ENCODE peak calls at places on chromosome 21, in five cellular contexts. T, F, W, Z and I are unnamed samples.

GRCh38 chr21:34536820-34537219 is 24.8 kb upstream of the KCNE1 start:
- DNase-seq in W (no peak), T (no peak), F (no peak), Z (no peak), I (no peak)

GRCh38 chr21:43752758-43753438 is 23.2 kb downstream of the CSTB start:
- DNase-seq in Z (no peak), T (no peak), F (no peak), W (no peak), I (no peak)

GRCh38 chr21:39375446-39375845 is 26.6 kb upstream of the HMGN1 start:
- DNase-seq in F (no peak), W (no peak), T (no peak), Z (no peak), I (no peak)

GRCh38 chr21:16079830-16080229 is 350.0 kb downstream of the USP25 start:
- DNase-seq in T (no peak), W (no peak), Z (no peak), F (no peak), I (no peak)

GRCh38 chr21:29499734-29500343 is 201.1 kb downstream of the BACH1 start:
- DNase-seq in F (peak), W (peak), T (no peak), Z (no peak), I (peak)

GRCh38 chr21:46667735-46668380 is 32.4 kb downstream of the PRMT2 start:
- DNase-seq in Z (no peak), T (no peak), F (peak), W (peak), I (peak)

GRCh38 chr21:33198346-33199135 is 31.2 kb upstream of the IFNAR2 start:
- DNase-seq in F (no peak), T (no peak), Z (no peak), W (no peak), I (no peak)

GRCh38 chr21:32772281-32773047 is 909 bp upstream of the PAXBP1 start:
- DNase-seq in Z (no peak), F (no peak), W (no peak), T (no peak), I (no peak)

GRCh38 chr21:18987515-18988026 is 584.0 kb upstream of the TMPRSS15 start:
- DNase-seq in Z (no peak), T (no peak), F (no peak), W (peak), I (no peak)

GRCh38 chr21:21921410-21922232 is 923.4 kb downstream of the NCAM2 start:
- DNase-seq in F (no peak), Z (no peak), T (no peak), W (no peak), I (no peak)

GRCh38 chr21:25501996-25502665 is 105.2 kb downstream of the MRPL39 start:
- DNase-seq in Z (no peak), F (no peak), W (no peak), T (no peak), I (no peak)

GRCh38 chr21:33042812-33043211 is 17.1 kb downstream of the OLIG2 start:
- DNase-seq in Z (peak), W (no peak), T (no peak), F (no peak), I (no peak)

GRCh38 chr21:15301736-15302135 is 236.9 kb upstream of the NRIP1 start:
- DNase-seq in F (no peak), Z (no peak), T (no peak), W (no peak), I (no peak)

GRCh38 chr21:42120056-42120903 is 49.2 kb downstream of the UMODL1 start:
- DNase-seq in W (no peak), T (no peak), F (no peak), Z (no peak), I (no peak)

GRCh38 chr21:34988139-34988538 is 61.0 kb downstream of the RUNX1 start:
- DNase-seq in T (no peak), Z (no peak), F (peak), W (no peak), I (no peak)

GRCh38 chr21:32525282-32525681 is 60.0 kb downstream of the TCP10L start:
- DNase-seq in W (peak), T (no peak), Z (no peak), F (no peak), I (no peak)

GRCh38 chr21:39451332-39452206 is at the start of gene SH3BGR:
- DNase-seq in Z (no peak), F (peak), W (peak), T (no peak), I (no peak)

GRCh38 chr21:42630626-42631025 is 22.8 kb upstream of the PDE9A start:
- DNase-seq in F (no peak), Z (no peak), T (no peak), W (no peak), I (no peak)

GRCh38 chr21:46604975-46605758 is at the start of gene S100B:
- DNase-seq in Z (no peak), T (no peak), W (no peak), F (no peak), I (peak)

GRCh38 chr21:26137379-26138060 is 33.0 kb downstream of the APP start:
- DNase-seq in F (no peak), Z (no peak), T (no peak), W (no peak), I (no peak)

GRCh38 chr21:33403786-33404571 is 766 bp downstream of the IFNGR2 start:
- DNase-seq in F (peak), T (peak), W (peak), Z (no peak), I (peak)

GRCh38 chr21:42851812-42852665 is 27.3 kb downstream of the WDR4 start:
- DNase-seq in W (no peak), F (no peak), T (no peak), Z (no peak), I (no peak)

GRCh38 chr21:32587651-32588050 is 2.3 kb upstream of the TCP10L start:
- DNase-seq in T (no peak), F (no peak), Z (no peak), W (no peak), I (no peak)

GRCh38 chr21:38486221-38486620 is 12.1 kb downstream of the ERG start:
- DNase-seq in Z (peak), W (no peak), T (no peak), F (no peak), I (no peak)

GRCh38 chr21:15667010-15667409 is 62.8 kb upstream of the USP25 start:
- DNase-seq in Z (no peak), T (no peak), F (no peak), W (no peak), I (no peak)

GRCh38 chr21:42554251-42554937 is 40.7 kb downstream of the SLC37A1 start:
- DNase-seq in T (no peak), W (peak), F (no peak), Z (no peak), I (peak)

GRCh38 chr21:19034041-19034440 is 630.5 kb upstream of the TMPRSS15 start:
- DNase-seq in T (no peak), F (no peak), Z (no peak), W (no peak), I (no peak)

GRCh38 chr21:42781150-42781980 is 98.0 kb downstream of the WDR4 start:
- DNase-seq in F (peak), W (peak), T (peak), Z (no peak), I (peak)

DNA sequence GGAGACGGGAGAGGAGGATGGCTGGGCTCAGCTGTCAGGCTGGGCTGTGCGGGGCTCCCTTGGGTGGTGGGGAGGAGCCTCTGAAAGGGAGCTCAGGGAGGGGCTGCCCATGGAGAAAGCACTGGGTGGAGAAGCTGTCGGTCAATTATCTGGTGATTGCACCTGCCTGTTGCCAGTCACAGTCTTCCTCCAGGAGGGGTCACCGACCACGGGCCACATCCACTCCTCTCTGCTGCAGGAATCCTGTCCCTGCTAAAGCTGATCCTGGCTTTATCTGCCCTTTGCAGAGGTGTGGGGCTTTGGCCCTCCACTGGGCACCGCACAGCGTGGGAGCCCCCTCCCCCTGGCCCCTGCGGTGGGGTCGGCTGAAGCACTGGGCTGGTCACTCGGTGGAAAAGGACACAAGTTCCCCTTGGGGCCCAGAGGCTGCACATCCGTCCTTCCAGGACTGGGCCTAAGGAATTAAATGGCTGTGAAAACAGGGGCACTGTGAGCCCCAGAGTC is 21.8 kb upstream of the COL18A1 start:
- DNase-seq in W (peak), Z (no peak), T (no peak), F (no peak), I (peak)
- TF ChIP-seq CTCF in W (no peak), Z (no peak), T (no peak), F (no peak), I (no peak)

GRCh38 chr21:36615274-36615964 is 83.5 kb upstream of the SIM2 start:
- DNase-seq in Z (no peak), T (no peak), F (no peak), W (peak), I (no peak)
- TF ChIP-seq CTCF in Z (no peak), T (peak), F (no peak), W (peak), I (no peak)

DNA sequence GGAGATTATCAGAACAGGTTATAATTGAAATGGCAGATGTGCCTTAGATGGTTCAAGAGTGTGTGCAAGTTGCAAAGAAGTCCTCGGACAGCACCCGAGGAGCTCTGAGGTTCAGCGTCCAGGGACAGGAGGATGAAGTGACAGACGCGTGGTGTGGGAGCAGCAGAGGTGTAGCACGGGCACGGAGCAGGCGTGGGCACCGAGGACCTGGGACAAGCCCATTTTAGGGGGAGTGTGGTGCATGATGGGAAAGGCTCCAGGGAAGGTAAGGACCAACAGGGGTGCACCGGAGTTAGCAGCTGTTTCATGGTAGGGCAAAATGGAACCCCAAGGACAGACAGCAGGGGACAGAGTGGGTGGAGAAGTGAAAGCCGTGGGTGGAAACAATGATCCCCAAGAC is 56.3 kb upstream of the BACE2 start:
- DNase-seq in Z (no peak), F (no peak), W (no peak), T (no peak), I (no peak)
- TF ChIP-seq CTCF in Z (no peak), F (no peak), W (no peak), T (no peak), I (no peak)

DNA sequence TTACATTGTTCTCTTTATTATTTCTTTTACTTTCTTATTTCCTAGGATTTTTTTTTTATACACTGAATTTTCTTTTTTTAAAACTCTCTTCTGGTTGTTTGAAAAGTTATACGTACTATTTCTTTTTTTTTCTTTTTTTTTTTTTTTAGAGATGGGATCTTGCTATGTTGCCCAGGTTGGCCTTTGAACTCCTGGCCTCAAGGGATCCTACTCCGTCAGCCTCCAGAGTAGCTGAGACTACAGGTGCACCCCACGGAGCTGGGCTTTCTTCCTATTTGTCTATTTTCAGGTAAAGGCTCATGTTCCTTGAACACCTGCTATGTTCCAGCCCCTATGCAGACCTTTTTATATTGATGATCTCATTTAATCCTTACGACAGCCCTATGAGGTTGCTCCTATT is 29.4 kb upstream of the DYRK1A start:
- DNase-seq in T (no peak), F (no peak), Z (no peak), W (no peak), I (no peak)
- TF ChIP-seq CTCF in T (no peak), F (no peak), Z (no peak), W (no peak), I (no peak)

DNA sequence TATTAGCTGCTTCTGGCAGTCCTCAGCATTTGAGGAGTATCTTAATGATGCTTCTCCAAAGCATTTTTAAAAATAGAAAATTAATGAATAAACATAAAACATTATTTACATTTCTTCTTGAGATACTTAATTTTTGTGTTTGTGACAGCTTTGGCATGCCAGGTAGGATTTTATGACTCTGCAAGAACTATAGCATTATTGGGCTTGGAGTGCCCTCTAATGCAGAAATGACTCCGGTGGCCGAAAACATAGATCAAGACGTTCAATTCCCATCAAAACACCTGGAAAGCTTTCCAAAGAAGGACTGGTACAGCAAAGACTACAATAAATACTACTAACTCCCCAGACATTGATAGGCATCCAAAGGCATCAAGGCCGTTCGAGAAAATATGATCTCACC is 366.4 kb upstream of the CXADR start:
- DNase-seq in T (no peak), W (no peak), Z (no peak), F (no peak), I (no peak)
- TF ChIP-seq CTCF in T (no peak), W (no peak), Z (no peak), F (no peak), I (no peak)